ENCODE peak calls at places on chromosomes 6 and 20, in four cellular contexts. P is WERI-Rb-1; B is CD4-positive, alpha-beta memory T cell; X is fibroblast of the aortic adventitia. I is an unnamed sample.
A peak's percentile ranks its signal among the peaks of the same experiment; 100 is the strongest.

GRCh38 chr6:138577151-138577915 is 78.0 kb upstream of the NHSL1 start:
- DNase-seq in P (peak; percentile 74), B (no peak), X (no peak), I (no peak)

GRCh38 chr6:140388141-140388802 is 1013.8 kb upstream of the CITED2 start:
- DNase-seq in P (no peak), B (no peak), X (no peak), I (no peak)

GRCh38 chr6:169921853-169922779 is 170.7 kb downstream of the ERMARD start:
- DNase-seq in P (no peak), B (no peak), X (no peak), I (no peak)

GRCh38 chr6:30942338-30943060 is 1.7 kb downstream of the MUCL3 start:
- DNase-seq in P (peak; percentile 60), B (no peak), X (peak; percentile 81), I (peak; percentile 85)

GRCh38 chr20:4038047-4038459 is 22.7 kb upstream of the RNF24 start:
- DNase-seq in P (peak; percentile 14), B (peak; percentile 96), X (peak; percentile 85), I (peak; percentile 85)

GRCh38 chr20:2299301-2299700 is 3.5 kb downstream of the TGM3 start:
- DNase-seq in P (no peak), B (no peak), X (no peak), I (no peak)

GRCh38 chr20:57654363-57654997 is 34.3 kb upstream of the ZBP1 start:
- DNase-seq in P (peak; percentile 56), B (no peak), X (peak; percentile 68), I (peak; percentile 72)

GRCh38 chr6:165616116-165616515 is 46.9 kb downstream of the PDE10A start:
- DNase-seq in P (no peak), B (no peak), X (peak; percentile 90), I (peak; percentile 98)

GRCh38 chr6:95354551-95354950 is 222.8 kb upstream of the MANEA start:
- DNase-seq in P (no peak), B (no peak), X (no peak), I (no peak)

GRCh38 chr6:100461920-100462295 is 2.8 kb downstream of the SIM1 start:
- DNase-seq in P (no peak), B (no peak), X (no peak), I (peak; percentile 28)

GRCh38 chr6:66421570-66421969 is 714.5 kb upstream of the EYS start:
- DNase-seq in P (no peak), B (no peak), X (no peak), I (peak; percentile 1)

GRCh38 chr20:56431451-56431850 is 19.4 kb downstream of the CASS4 start:
- DNase-seq in P (no peak), B (no peak), X (no peak), I (no peak)

GRCh38 chr6:2396292-2396691 is 150.9 kb upstream of the GMDS start:
- DNase-seq in P (no peak), B (no peak), X (no peak), I (no peak)

GRCh38 chr6:152272486-152272885 is 364.7 kb downstream of the SYNE1 start:
- DNase-seq in P (no peak), B (no peak), X (no peak), I (peak; percentile 31)

GRCh38 chr6:28606424-28607391 is 81.0 kb downstream of the GPX5 start:
- DNase-seq in P (peak; percentile 98), B (no peak), X (peak; percentile 75), I (peak; percentile 68)
- H3K4me3 ChIP-seq in P (peak overlapping the region; percentile 68), B (no peak overlapping the region), X (peak overlapping the region; percentile 60), I (peak overlapping the region; percentile 25)

GRCh38 chr6:110329729-110330436 is 28.3 kb downstream of the METTL24 start:
- DNase-seq in P (no peak), B (no peak), X (no peak), I (peak; percentile 15)
- H3K4me3 ChIP-seq in P (no peak overlapping the region), B (no peak overlapping the region), X (no peak overlapping the region), I (peak overlapping the region; percentile 18)

GRCh38 chr6:7728855-7729590 is 3.1 kb downstream of the BMP6 start:
- DNase-seq in P (no peak), B (no peak), X (peak; percentile 46), I (peak; percentile 54)
- H3K4me3 ChIP-seq in P (no peak overlapping the region), B (no peak overlapping the region), X (peak overlapping the region; percentile 78), I (peak overlapping the region; percentile 66)

DNA sequence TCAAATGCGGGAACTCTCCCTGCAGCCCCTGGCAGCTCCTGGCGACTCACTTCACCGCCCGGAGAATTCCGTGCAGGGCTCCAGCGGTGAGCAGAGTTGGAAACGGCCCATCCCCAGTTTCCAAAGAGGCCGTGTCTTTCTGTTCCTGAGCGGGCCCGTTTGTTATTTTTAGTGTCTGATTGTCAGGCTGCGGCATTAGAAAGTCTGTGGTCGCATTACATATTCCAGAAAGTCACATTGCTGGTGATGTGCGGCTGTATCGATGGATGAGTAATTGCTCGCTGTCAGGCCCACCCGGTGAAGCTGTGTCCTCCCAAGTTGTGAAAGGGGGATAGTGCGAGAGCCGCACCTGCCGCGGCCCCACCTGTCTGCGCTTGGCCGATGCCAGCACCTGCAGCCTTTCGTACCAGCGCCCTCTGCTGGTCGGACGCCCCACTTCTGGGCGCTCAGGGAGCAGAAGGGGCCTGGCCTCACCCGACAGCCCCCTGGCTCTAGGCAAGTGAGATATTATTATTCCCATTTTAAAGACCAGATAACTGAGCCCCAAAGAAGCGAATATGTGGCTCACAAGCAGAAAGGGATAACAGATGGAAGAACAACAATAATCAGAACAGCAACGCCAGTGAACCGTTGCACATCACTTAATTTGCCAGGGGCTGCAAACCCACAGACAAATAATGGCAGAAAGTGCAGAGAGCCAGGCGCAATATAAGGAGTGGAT is 244.9 kb downstream of the TSHZ2 start:
- DNase-seq in P (peak; percentile 66), B (peak; percentile 69), X (peak; percentile 7), I (peak; percentile 34)
- H3K4me3 ChIP-seq in P (no peak overlapping the region), B (no peak overlapping the region), X (no peak overlapping the region), I (no peak overlapping the region)

GRCh38 chr6:11224966-11225463 is 7.5 kb downstream of the NEDD9 start:
- DNase-seq in P (no peak), B (no peak), X (no peak), I (peak; percentile 31)

GRCh38 chr6:11230158-11231107 is 2.0 kb downstream of the NEDD9 start:
- DNase-seq in P (no peak), B (no peak), X (no peak), I (peak; percentile 69)

GRCh38 chr6:11229267-11230043 is 3.0 kb downstream of the NEDD9 start:
- DNase-seq in P (no peak), B (no peak), X (no peak), I (peak; percentile 36)

GRCh38 chr6:11225990-11226389 is 6.5 kb downstream of the NEDD9 start:
- DNase-seq in P (no peak), B (no peak), X (no peak), I (peak; percentile 18)

GRCh38 chr6:11227698-11228097 is 4.8 kb downstream of the NEDD9 start:
- DNase-seq in P (no peak), B (no peak), X (no peak), I (no peak)
- H3K4me3 ChIP-seq in P (no peak overlapping the region), B (no peak overlapping the region), X (no peak overlapping the region), I (no peak overlapping the region)

GRCh38 chr6:158003910-158004695 is 22.4 kb downstream of the SYNJ2 start:
- DNase-seq in P (no peak), B (no peak), X (peak; percentile 27), I (no peak)
- H3K4me3 ChIP-seq in P (no peak overlapping the region), B (no peak overlapping the region), X (no peak overlapping the region), I (no peak overlapping the region)

I was measured in cardiac fibroblast.